ENCODE peak calls at places on chromosomes 13 and 19, in six cellular contexts. J is stimulated activated CD8-positive, alpha-beta memory T cell treated with anti-CD3 and anti-CD28 coated beads, Interleukin-12 subunit alpha, Interleukin-12 subunit beta, amount 100 ng/mL, for 4 hours; Z is endothelial cell; F is NT2/D1; M is stimulated activated CD4-positive, alpha-beta T cell treated with anti-CD3 and anti-CD28 coated beads, Interleukin-4, amount 100 ng/mL, for 24 hours; Q is H54. G is an unnamed sample.
A peak's percentile ranks its signal among the peaks of the same experiment; 100 is the strongest.

GRCh38 chr13:112997188-112998135 is 28.4 kb downstream of the MCF2L start:
- DNase-seq in J (no peak), Z (no peak), F (no peak), M (no peak), Q (no peak), G (no peak)

GRCh38 chr13:94280845-94281244 is 198.6 kb downstream of the DCT start:
- DNase-seq in J (no peak), Z (no peak), F (no peak), M (no peak), Q (no peak), G (no peak)

GRCh38 chr19:2500157-2500556 is 24.2 kb downstream of the GADD45B start:
- DNase-seq in J (no peak), Z (no peak), F (no peak), M (no peak), Q (no peak), G (no peak)

GRCh38 chr13:48564046-48564445 is 31.2 kb upstream of the RCBTB2 start:
- DNase-seq in J (no peak), Z (no peak), F (no peak), M (no peak), Q (no peak), G (no peak)

GRCh38 chr13:66364346-66364745 is 865.8 kb downstream of the PCDH9 start:
- DNase-seq in J (no peak), Z (no peak), F (no peak), M (no peak), Q (no peak), G (no peak)

GRCh38 chr13:99398916-99399622 is 91.9 kb upstream of the GPR183 start:
- DNase-seq in J (no peak), Z (no peak), F (no peak), M (no peak), Q (no peak), G (no peak)

GRCh38 chr13:45770886-45771285 is 68.8 kb downstream of the CBY2 start:
- DNase-seq in J (no peak), Z (no peak), F (no peak), M (no peak), Q (no peak), G (no peak)

GRCh38 chr19:44476559-44477408 is 23.5 kb downstream of the ZNF180 start:
- DNase-seq in J (no peak), Z (no peak), F (no peak), M (no peak), Q (no peak), G (no peak)

GRCh38 chr13:23681253-23681652 is 111.0 kb downstream of the TNFRSF19 start:
- DNase-seq in J (no peak), Z (no peak), F (no peak), M (no peak), Q (no peak), G (no peak)

GRCh38 chr19:17294051-17294891 is 9.0 kb downstream of the ABHD8 start:
- DNase-seq in J (no peak), Z (peak; percentile 46), F (no peak), M (peak; percentile 56), Q (peak; percentile 69), G (no peak)

GRCh38 chr19:54431255-54431838 is 16.1 kb downstream of the TTYH1 start:
- DNase-seq in J (no peak), Z (no peak), F (no peak), M (no peak), Q (no peak), G (no peak)

GRCh38 chr19:51676566-51677083 is 16.5 kb upstream of the SPACA6 start:
- DNase-seq in J (no peak), Z (no peak), F (no peak), M (peak; percentile 31), Q (no peak), G (no peak)

GRCh38 chr13:37495046-37495445 is 103.5 kb downstream of the POSTN start:
- DNase-seq in J (no peak), Z (no peak), F (no peak), M (no peak), Q (no peak), G (no peak)

GRCh38 chr19:18733196-18733647 is 49.7 kb downstream of the CRTC1 start:
- DNase-seq in J (no peak), Z (no peak), F (no peak), M (no peak), Q (no peak), G (no peak)

GRCh38 chr19:23946569-23946968 is 31.9 kb downstream of the ZNF726 start:
- DNase-seq in J (no peak), Z (no peak), F (no peak), M (no peak), Q (no peak), G (no peak)

GRCh38 chr19:41868120-41868988 is 8.3 kb downstream of the RPS19 start:
- DNase-seq in J (no peak), Z (no peak), F (no peak), M (no peak), Q (no peak), G (no peak)

GRCh38 chr19:55486043-55486970 is 1.3 kb downstream of the NAT14 start:
- DNase-seq in J (no peak), Z (no peak), F (no peak), M (no peak), Q (no peak), G (no peak)

GRCh38 chr13:101572456-101572855 is 120.0 kb downstream of the ITGBL1 start:
- DNase-seq in J (no peak), Z (no peak), F (no peak), M (no peak), Q (no peak), G (no peak)

GRCh38 chr19:4365341-4365740 is 22.0 kb downstream of the MPND start:
- DNase-seq in J (no peak), Z (no peak), F (no peak), M (no peak), Q (no peak), G (no peak)

GRCh38 chr13:49976314-49977258 is 20.3 kb upstream of the TRIM13 start:
- DNase-seq in J (peak; percentile 30), Z (peak; percentile 70), F (peak; percentile 66), M (peak; percentile 78), Q (peak; percentile 29), G (peak; percentile 90)

GRCh38 chr13:113178070-113178895 is 19.8 kb downstream of the PROZ start:
- DNase-seq in J (no peak), Z (no peak), F (no peak), M (no peak), Q (peak; percentile 90), G (no peak)

GRCh38 chr19:33832633-33833032 is 36.0 kb downstream of the KCTD15 start:
- DNase-seq in J (no peak), Z (no peak), F (no peak), M (no peak), Q (no peak), G (no peak)

GRCh38 chr19:54653181-54653809 is 9.5 kb upstream of the LILRB4 start:
- DNase-seq in J (no peak), Z (no peak), F (no peak), M (no peak), Q (peak; percentile 65), G (peak; percentile 21)

G was measured in Ammon's horn.